ENCODE peak calls at places on chromosomes 12 and 14, in seven cellular contexts. One of them, this sample, is unnamed. For H3K27me3, the result is how much of the 10 kb centered on the place peaks cover.

GRCh38 chr14:92495041-92495440 is 18.5 kb upstream of the RIN3 start:
- DNase-seq in pancreas: no peak
- DNase-seq in HAP-1: no peak
- DNase-seq in keratinocyte: no peak
- DNase-seq in aorta: no peak
- DNase-seq in tibial nerve: no peak
- DNase-seq in left ventricle myocardium inferior: no peak
- DNase-seq in this sample: no peak

GRCh38 chr12:14885718-14886201 is at the start of gene MGP:
- DNase-seq in tibial nerve: peak
- DNase-seq in HAP-1: no peak
- DNase-seq in keratinocyte: no peak
- DNase-seq in pancreas: no peak
- DNase-seq in left ventricle myocardium inferior: no peak
- DNase-seq in aorta: peak
- DNase-seq in this sample: no peak

GRCh38 chr12:116919706-116920485 is 9.1 kb downstream of the FBXW8 start:
- DNase-seq in left ventricle myocardium inferior: no peak
- DNase-seq in pancreas: no peak
- DNase-seq in tibial nerve: no peak
- DNase-seq in aorta: no peak
- DNase-seq in keratinocyte: no peak
- DNase-seq in HAP-1: no peak
- DNase-seq in this sample: no peak

GRCh38 chr14:37593496-37594237 is 1.4 kb downstream of the FOXA1 start:
- DNase-seq in pancreas: no peak
- DNase-seq in tibial nerve: no peak
- DNase-seq in HAP-1: no peak
- DNase-seq in left ventricle myocardium inferior: no peak
- DNase-seq in aorta: no peak
- DNase-seq in keratinocyte: no peak
- DNase-seq in this sample: no peak

GRCh38 chr12:20549115-20549719 is 145.9 kb upstream of the SLCO1C1 start:
- DNase-seq in left ventricle myocardium inferior: no peak
- DNase-seq in keratinocyte: no peak
- DNase-seq in pancreas: no peak
- DNase-seq in HAP-1: peak
- DNase-seq in aorta: no peak
- DNase-seq in tibial nerve: no peak
- DNase-seq in this sample: peak

GRCh38 chr12:122355702-122356101 is 66.8 kb downstream of the CLIP1 start:
- DNase-seq in keratinocyte: no peak
- DNase-seq in aorta: no peak
- DNase-seq in pancreas: no peak
- DNase-seq in tibial nerve: no peak
- DNase-seq in left ventricle myocardium inferior: no peak
- DNase-seq in HAP-1: no peak
- DNase-seq in this sample: peak

GRCh38 chr14:51595831-51596472 is 55.8 kb upstream of the FRMD6 start:
- DNase-seq in tibial nerve: no peak
- DNase-seq in pancreas: no peak
- DNase-seq in left ventricle myocardium inferior: no peak
- DNase-seq in aorta: no peak
- DNase-seq in HAP-1: no peak
- DNase-seq in keratinocyte: no peak
- DNase-seq in this sample: no peak

GRCh38 chr14:64645220-64645891 is 58.9 kb upstream of the PLEKHG3 start:
- DNase-seq in keratinocyte: no peak
- DNase-seq in aorta: no peak
- DNase-seq in tibial nerve: no peak
- DNase-seq in HAP-1: peak
- DNase-seq in pancreas: no peak
- DNase-seq in left ventricle myocardium inferior: no peak
- DNase-seq in this sample: no peak

GRCh38 chr12:57126561-57126960 is 1.7 kb upstream of the LRP1 start:
- DNase-seq in tibial nerve: no peak
- DNase-seq in aorta: no peak
- DNase-seq in HAP-1: no peak
- DNase-seq in left ventricle myocardium inferior: no peak
- DNase-seq in keratinocyte: no peak
- DNase-seq in pancreas: no peak
- DNase-seq in this sample: no peak

GRCh38 chr12:128715485-128715884 is 108.3 kb downstream of the SLC15A4 start:
- DNase-seq in keratinocyte: no peak
- DNase-seq in pancreas: no peak
- DNase-seq in HAP-1: no peak
- DNase-seq in tibial nerve: no peak
- DNase-seq in aorta: no peak
- DNase-seq in left ventricle myocardium inferior: no peak
- DNase-seq in this sample: no peak

GRCh38 chr12:89373772-89374572 is 21.7 kb upstream of the DUSP6 start:
- DNase-seq in pancreas: no peak
- DNase-seq in keratinocyte: no peak
- DNase-seq in tibial nerve: no peak
- DNase-seq in aorta: no peak
- DNase-seq in left ventricle myocardium inferior: no peak
- DNase-seq in HAP-1: no peak
- DNase-seq in this sample: no peak

GRCh38 chr12:60290532-60290931 is 694.7 kb downstream of the SLC16A7 start:
- DNase-seq in aorta: no peak
- DNase-seq in left ventricle myocardium inferior: no peak
- DNase-seq in pancreas: no peak
- DNase-seq in keratinocyte: no peak
- DNase-seq in tibial nerve: no peak
- DNase-seq in HAP-1: no peak
- DNase-seq in this sample: no peak

GRCh38 chr14:22466520-22466919 is 122.5 kb downstream of the DAD1 start:
- DNase-seq in tibial nerve: no peak
- DNase-seq in aorta: no peak
- DNase-seq in pancreas: no peak
- DNase-seq in left ventricle myocardium inferior: no peak
- DNase-seq in keratinocyte: no peak
- DNase-seq in HAP-1: no peak
- DNase-seq in this sample: no peak

GRCh38 chr14:49691031-49691430 is 1.9 kb upstream of the KLHDC1 start:
- DNase-seq in tibial nerve: no peak
- DNase-seq in keratinocyte: no peak
- DNase-seq in left ventricle myocardium inferior: no peak
- DNase-seq in aorta: no peak
- DNase-seq in HAP-1: peak
- DNase-seq in pancreas: no peak
- DNase-seq in this sample: no peak

GRCh38 chr14:49692895-49693737 is at the start of gene KLHDC1:
- DNase-seq in pancreas: peak
- DNase-seq in aorta: peak
- DNase-seq in HAP-1: peak
- DNase-seq in left ventricle myocardium inferior: peak
- DNase-seq in keratinocyte: no peak
- DNase-seq in tibial nerve: peak
- DNase-seq in this sample: peak

GRCh38 chr14:49688701-49689030 is 652 bp upstream of the POLE2 start:
- DNase-seq in aorta: no peak
- DNase-seq in pancreas: no peak
- DNase-seq in HAP-1: no peak
- DNase-seq in left ventricle myocardium inferior: no peak
- DNase-seq in keratinocyte: no peak
- DNase-seq in tibial nerve: no peak
- DNase-seq in this sample: no peak

GRCh38 chr14:49687942-49688700 is at the start of gene POLE2:
- DNase-seq in pancreas: peak
- DNase-seq in left ventricle myocardium inferior: peak
- DNase-seq in tibial nerve: peak
- DNase-seq in aorta: peak
- DNase-seq in keratinocyte: no peak
- DNase-seq in HAP-1: peak
- DNase-seq in this sample: peak

GRCh38 chr14:49692191-49692757 is 646 bp upstream of the KLHDC1 start:
- DNase-seq in pancreas: no peak
- DNase-seq in aorta: no peak
- DNase-seq in left ventricle myocardium inferior: no peak
- DNase-seq in HAP-1: no peak
- DNase-seq in keratinocyte: no peak
- DNase-seq in tibial nerve: no peak
- DNase-seq in this sample: no peak
- H3K4me3 ChIP-seq in pancreas: peak
- H3K4me3 ChIP-seq in aorta: peak
- H3K4me3 ChIP-seq in left ventricle myocardium inferior: peak
- H3K4me3 ChIP-seq in HAP-1: peak
- H3K4me3 ChIP-seq in keratinocyte: peak
- H3K4me3 ChIP-seq in tibial nerve: peak
- H3K4me3 ChIP-seq in this sample: peak

GRCh38 chr12:29901585-29901984 is 117.8 kb upstream of the TMTC1 start:
- DNase-seq in keratinocyte: no peak
- DNase-seq in pancreas: no peak
- DNase-seq in tibial nerve: no peak
- DNase-seq in left ventricle myocardium inferior: no peak
- DNase-seq in HAP-1: no peak
- DNase-seq in aorta: no peak
- DNase-seq in this sample: no peak
- H3K27me3 ChIP-seq in keratinocyte: under half
- H3K27me3 ChIP-seq in pancreas: under half
- H3K27me3 ChIP-seq in tibial nerve: under half
- H3K27me3 ChIP-seq in left ventricle myocardium inferior: under half
- H3K27me3 ChIP-seq in HAP-1: under half
- H3K27me3 ChIP-seq in aorta: under half
- H3K27me3 ChIP-seq in this sample: under half

GRCh38 chr12:71162832-71163711 is 5.3 kb upstream of the TSPAN8 start:
- DNase-seq in tibial nerve: no peak
- DNase-seq in pancreas: no peak
- DNase-seq in HAP-1: no peak
- DNase-seq in keratinocyte: no peak
- DNase-seq in left ventricle myocardium inferior: no peak
- DNase-seq in aorta: no peak
- DNase-seq in this sample: no peak
- H3K4me3 ChIP-seq in tibial nerve: no peak
- H3K4me3 ChIP-seq in pancreas: no peak
- H3K4me3 ChIP-seq in HAP-1: no peak
- H3K4me3 ChIP-seq in keratinocyte: no peak
- H3K4me3 ChIP-seq in left ventricle myocardium inferior: no peak
- H3K4me3 ChIP-seq in aorta: no peak
- H3K4me3 ChIP-seq in this sample: no peak

DNA sequence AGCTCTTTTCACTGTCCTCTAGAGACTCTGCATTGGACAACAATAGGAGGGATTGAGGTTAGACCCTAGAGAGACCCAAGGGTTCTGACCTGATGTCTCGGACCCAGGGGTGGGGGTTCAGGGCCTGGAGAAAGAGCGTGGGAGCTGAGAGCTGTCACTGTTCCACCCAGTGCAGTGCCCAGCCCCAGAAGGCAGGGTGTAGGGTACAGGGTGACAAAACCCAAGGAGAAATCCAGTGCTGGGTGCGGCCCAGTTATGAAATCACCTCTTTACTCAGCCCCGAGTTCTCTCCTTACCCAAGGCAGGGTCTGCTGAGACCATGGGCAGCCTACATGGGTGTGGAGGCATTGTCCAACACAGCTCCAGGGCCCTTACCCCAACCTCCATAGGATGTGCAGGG is 2.6 kb downstream of the AQP2 start:
- DNase-seq in keratinocyte: no peak
- DNase-seq in left ventricle myocardium inferior: no peak
- DNase-seq in pancreas: no peak
- DNase-seq in tibial nerve: no peak
- DNase-seq in HAP-1: no peak
- DNase-seq in aorta: peak
- DNase-seq in this sample: no peak
- H3K27me3 ChIP-seq in keratinocyte: half or more
- H3K27me3 ChIP-seq in left ventricle myocardium inferior: half or more
- H3K27me3 ChIP-seq in pancreas: under half
- H3K27me3 ChIP-seq in tibial nerve: under half
- H3K27me3 ChIP-seq in HAP-1: under half
- H3K27me3 ChIP-seq in aorta: under half
- H3K27me3 ChIP-seq in this sample: under half

DNA sequence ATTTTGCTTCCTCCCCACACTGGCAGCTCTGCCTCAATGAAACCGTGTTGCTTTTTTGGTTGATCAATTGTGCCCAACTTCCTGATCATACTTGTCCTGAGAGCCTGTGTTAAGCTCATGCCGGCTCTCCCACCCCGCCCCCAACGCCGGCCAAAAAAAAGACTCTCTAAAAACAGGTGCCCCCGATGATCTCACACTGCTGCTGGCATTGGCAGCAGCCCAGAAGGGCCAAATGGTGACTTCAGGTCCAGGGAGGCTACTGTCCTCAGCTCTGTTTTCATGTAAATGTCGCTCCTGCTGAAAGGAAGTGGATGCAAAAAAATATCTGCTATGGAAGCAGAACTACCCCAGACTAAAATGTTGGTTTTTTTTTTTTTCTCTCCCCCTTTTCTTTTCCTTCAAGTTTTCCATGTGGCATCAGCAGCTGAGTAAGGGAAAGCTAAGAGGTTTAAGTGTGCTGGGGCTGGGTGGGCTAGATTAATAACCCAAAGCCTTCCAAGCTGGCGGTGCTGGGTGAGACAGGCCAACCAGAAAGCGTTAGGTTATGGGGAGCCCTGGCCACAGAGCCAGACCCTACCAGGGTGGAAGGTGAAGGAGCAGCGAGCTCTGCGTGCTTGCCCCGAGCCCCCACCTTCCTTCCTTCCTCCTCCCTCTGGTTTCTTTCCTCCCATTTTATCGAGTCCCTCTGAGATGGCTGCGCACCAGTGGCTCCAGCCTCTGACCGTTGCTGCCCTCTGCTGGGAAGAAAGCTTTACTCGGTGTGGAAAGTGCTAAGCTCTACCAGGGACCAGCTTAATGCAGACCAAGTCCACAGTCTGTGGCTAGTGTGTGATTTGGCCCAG is 396.1 kb downstream of the NRXN3 start:
- DNase-seq in pancreas: peak
- DNase-seq in aorta: peak
- DNase-seq in tibial nerve: peak
- DNase-seq in HAP-1: peak
- DNase-seq in left ventricle myocardium inferior: peak
- DNase-seq in keratinocyte: peak
- DNase-seq in this sample: peak
- H3K4me3 ChIP-seq in pancreas: no peak
- H3K4me3 ChIP-seq in aorta: peak
- H3K4me3 ChIP-seq in tibial nerve: no peak
- H3K4me3 ChIP-seq in HAP-1: no peak
- H3K4me3 ChIP-seq in left ventricle myocardium inferior: peak
- H3K4me3 ChIP-seq in keratinocyte: no peak
- H3K4me3 ChIP-seq in this sample: peak

DNA sequence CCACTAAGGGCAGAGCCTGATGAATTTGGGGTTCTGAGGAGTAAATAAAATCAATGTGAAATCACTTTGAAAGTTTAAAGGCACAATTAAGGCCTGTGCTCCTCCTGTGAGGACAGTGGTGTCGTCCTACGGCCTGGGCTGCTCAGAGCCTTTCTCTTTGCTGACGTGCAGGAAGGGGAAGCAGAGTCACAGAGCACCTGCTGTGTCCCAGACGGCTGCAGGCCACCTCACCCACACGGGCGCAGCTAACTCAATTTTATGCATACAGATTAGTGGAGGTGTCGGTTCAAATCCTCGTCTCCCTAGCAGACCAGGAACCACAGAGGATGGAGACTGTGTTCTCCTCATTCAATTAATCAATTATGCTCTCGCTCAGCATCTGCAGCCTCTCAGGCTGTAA is 11.4 kb upstream of the DLK1 start:
- DNase-seq in HAP-1: no peak
- DNase-seq in left ventricle myocardium inferior: no peak
- DNase-seq in aorta: no peak
- DNase-seq in tibial nerve: no peak
- DNase-seq in pancreas: no peak
- DNase-seq in keratinocyte: no peak
- DNase-seq in this sample: no peak
- H3K27me3 ChIP-seq in HAP-1: under half
- H3K27me3 ChIP-seq in left ventricle myocardium inferior: half or more
- H3K27me3 ChIP-seq in aorta: under half
- H3K27me3 ChIP-seq in tibial nerve: under half
- H3K27me3 ChIP-seq in pancreas: under half
- H3K27me3 ChIP-seq in keratinocyte: under half
- H3K27me3 ChIP-seq in this sample: under half